ENCODE peak calls at places on chromosomes 7 and 10, in ten cellular contexts. C is occipital lobe; J is T-helper 9 cell; K is body of pancreas; A is mucosa of gallbladder; U is adipocyte; E is H1; W is iris pigment epithelial cell; R is stimulated activated CD4-positive, alpha-beta T cell treated with anti-CD3 and anti-CD28 coated beads, Interleukin-15, amount 100 ng/mL, for 1 hour; Y is HCT116. F is an unnamed sample.

GRCh38 chr10:19815478-19816419 is 483 bp upstream of the PLXDC2 start:
- DNase-seq in C (peak; percentile 61), J (no peak), K (peak; percentile 63), A (peak; percentile 79), U (peak; percentile 32), E (peak; percentile 87), W (peak; percentile 71), R (no peak), Y (no peak), F (peak; percentile 93)

GRCh38 chr7:17211307-17211836 is 87.1 kb upstream of the AHR start:
- DNase-seq in C (no peak), J (no peak), K (no peak), A (no peak), U (no peak), E (no peak), W (no peak), R (no peak), Y (no peak), F (no peak)

GRCh38 chr7:2502647-2502966 is 17.0 kb upstream of the LFNG start:
- DNase-seq in C (no peak), J (no peak), K (no peak), A (no peak), U (no peak), E (no peak), W (no peak), R (no peak), Y (no peak), F (no peak)

GRCh38 chr7:79730971-79731370 is 277.5 kb upstream of the MAGI2 start:
- DNase-seq in C (no peak), J (no peak), K (no peak), A (no peak), U (no peak), E (no peak), W (no peak), R (no peak), Y (no peak), F (no peak)

GRCh38 chr7:128270799-128271411 is 29.8 kb downstream of the LEP start:
- DNase-seq in C (no peak), J (no peak), K (no peak), A (no peak), U (no peak), E (peak; percentile 67), W (no peak), R (no peak), Y (no peak), F (no peak)

GRCh38 chr7:129122751-129123516 is 21.6 kb upstream of the TSPAN33 start:
- DNase-seq in C (no peak), J (no peak), K (no peak), A (no peak), U (no peak), E (no peak), W (peak; percentile 71), R (no peak), Y (no peak), F (no peak)

GRCh38 chr7:6385110-6385792 is 62.5 kb downstream of the DAGLB start:
- DNase-seq in C (no peak), J (no peak), K (peak; percentile 56), A (no peak), U (peak; percentile 96), E (no peak), W (peak; percentile 98), R (no peak), Y (peak; percentile 58), F (no peak)

GRCh38 chr7:104252409-104253134 is 44.8 kb upstream of the ORC5 start:
- DNase-seq in C (no peak), J (no peak), K (no peak), A (no peak), U (peak; percentile 4), E (no peak), W (peak; percentile 8), R (no peak), Y (peak; percentile 16), F (no peak)

GRCh38 chr7:150945171-150945852 is 32.8 kb downstream of the KCNH2 start:
- DNase-seq in C (no peak), J (no peak), K (no peak), A (no peak), U (no peak), E (no peak), W (no peak), R (no peak), Y (no peak), F (no peak)

GRCh38 chr7:46059308-46060020 is 138.4 kb upstream of the IGFBP3 start:
- DNase-seq in C (no peak), J (no peak), K (peak; percentile 52), A (peak; percentile 41), U (no peak), E (no peak), W (no peak), R (no peak), Y (no peak), F (no peak)

GRCh38 chr7:151637781-151638261 is 118.1 kb upstream of the RHEB start:
- DNase-seq in C (no peak), J (no peak), K (no peak), A (no peak), U (peak; percentile 48), E (no peak), W (peak; percentile 29), R (no peak), Y (no peak), F (no peak)

GRCh38 chr10:72248477-72249151 is 25.1 kb upstream of the DDIT4 start:
- DNase-seq in C (peak; percentile 75), J (peak; percentile 51), K (peak; percentile 95), A (peak; percentile 92), U (peak; percentile 68), E (peak; percentile 61), W (peak; percentile 89), R (peak; percentile 31), Y (no peak), F (no peak)

GRCh38 chr7:7035851-7036250 is 146.5 kb upstream of the C1GALT1 start:
- DNase-seq in C (no peak), J (no peak), K (no peak), A (no peak), U (no peak), E (no peak), W (no peak), R (no peak), Y (no peak), F (no peak)